ENCODE peak calls at places on chromosomes 3 and 15, in nine cellular contexts. K is epithelial cell of esophagus, I is Peyer's patch, X is transverse colon, Q is heart right ventricle, D is BE2C, U is cardiac muscle cell, T is coronary artery, R is fibroblast of pulmonary artery. Y is an unnamed sample.

GRCh38 chr3:193240436-193240849 is 579 bp upstream of the PLAAT1 start:
- DNase-seq in U (peak), K (no peak), X (no peak), R (no peak), D (peak), T (no peak), Q (peak), I (no peak), Y (no peak)

GRCh38 chr15:69559440-69560215 is 107.0 kb downstream of the RPLP1 start:
- DNase-seq in I (no peak), Q (no peak), T (no peak), R (peak), U (no peak), D (no peak), X (no peak), K (no peak), Y (no peak)

GRCh38 chr3:122533931-122534334 is 19.2 kb upstream of the KPNA1 start:
- DNase-seq in U (no peak), K (peak), R (peak), I (no peak), Q (no peak), D (peak), T (no peak), X (no peak), Y (no peak)

GRCh38 chr3:147407107-147407494 is 758 bp upstream of the ZIC4 start:
- DNase-seq in D (no peak), T (peak), I (no peak), K (no peak), R (no peak), X (no peak), U (no peak), Q (no peak), Y (no peak)

GRCh38 chr15:20340331-20340811 is 201.2 kb downstream of the GOLGA6L6 start:
- DNase-seq in Q (peak), U (peak), R (peak), X (no peak), K (peak), D (peak), I (peak), T (no peak), Y (peak)

GRCh38 chr3:102400142-102400541 is 34.7 kb upstream of the ZPLD1 start:
- DNase-seq in X (no peak), Q (no peak), U (no peak), T (no peak), K (peak), I (no peak), R (no peak), D (no peak), Y (no peak)

GRCh38 chr3:43246956-43247355 is 39.4 kb upstream of the SNRK start:
- DNase-seq in U (no peak), Q (peak), R (peak), D (no peak), X (peak), K (no peak), T (no peak), I (no peak), Y (no peak)

GRCh38 chr3:21435871-21436270 is 315.1 kb downstream of the ZNF385D start:
- DNase-seq in T (no peak), R (peak), D (no peak), Q (peak), X (no peak), K (peak), U (no peak), I (no peak), Y (no peak)

GRCh38 chr15:51736069-51736468 is 1.4 kb downstream of the LYSMD2 start:
- DNase-seq in D (peak), U (no peak), T (no peak), Q (no peak), I (no peak), K (peak), X (no peak), R (no peak), Y (no peak)
- H3K4me3 ChIP-seq in D (peak), U (no peak), T (peak), Q (no peak), I (peak), K (no peak), X (peak), R (peak), Y (peak)

GRCh38 chr3:151008699-151009098 is 36.2 kb upstream of the CLRN1 start:
- DNase-seq in X (no peak), I (no peak), D (peak), K (peak), U (peak), R (peak), Q (no peak), T (no peak), Y (no peak)

GRCh38 chr3:151003024-151003771 is 30.7 kb upstream of the CLRN1 start:
- DNase-seq in D (no peak), U (no peak), Q (no peak), T (no peak), X (no peak), I (no peak), R (peak), K (peak), Y (no peak)

GRCh38 chr3:150998996-150999395 is 26.5 kb upstream of the CLRN1 start:
- DNase-seq in D (no peak), X (no peak), U (no peak), R (no peak), I (no peak), Q (no peak), K (no peak), T (no peak), Y (no peak)

GRCh38 chr3:151002582-151002981 is 30.1 kb upstream of the CLRN1 start:
- DNase-seq in X (no peak), I (no peak), D (no peak), T (no peak), Q (no peak), R (no peak), U (no peak), K (no peak), Y (no peak)

DNA sequence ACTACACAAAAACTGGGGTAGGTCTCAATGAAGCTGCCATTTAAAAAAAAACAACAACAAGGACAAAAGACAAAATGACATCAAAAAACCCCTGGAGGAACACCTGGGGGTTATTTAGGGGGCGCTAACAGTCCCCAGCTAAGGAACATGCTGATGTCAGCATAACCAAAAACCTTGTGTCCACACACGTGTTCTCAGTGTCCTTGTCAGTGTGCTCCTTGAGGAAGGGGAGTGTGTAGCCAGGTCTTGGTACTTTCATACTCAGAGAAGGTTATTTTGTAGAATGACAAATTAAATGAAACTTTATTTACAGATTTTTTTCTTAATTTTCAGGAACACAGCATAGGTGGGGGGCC is 31.2 kb upstream of the CLRN1 start:
- DNase-seq in D (no peak), R (no peak), X (no peak), T (no peak), I (no peak), K (no peak), U (no peak), Q (no peak), Y (no peak)
- H3K4me3 ChIP-seq in D (no peak), R (no peak), X (no peak), T (no peak), I (no peak), K (no peak), U (no peak), Q (no peak), Y (no peak)

GRCh38 chr15:101189341-101189679 is 62.5 kb downstream of the CHSY1 start:
- DNase-seq in X (no peak), T (no peak), K (no peak), R (peak), I (no peak), D (no peak), Q (no peak), U (no peak), Y (no peak)
- H3K4me3 ChIP-seq in X (peak), T (peak), K (peak), R (peak), I (no peak), D (no peak), Q (no peak), U (no peak), Y (no peak)

GRCh38 chr3:129512595-129512994 is 15.8 kb upstream of the RHO start:
- DNase-seq in T (no peak), R (no peak), U (no peak), I (no peak), X (no peak), D (no peak), K (no peak), Q (no peak), Y (no peak)
- H3K4me3 ChIP-seq in T (no peak), R (no peak), U (no peak), I (no peak), X (no peak), D (no peak), K (no peak), Q (no peak), Y (no peak)

DNA sequence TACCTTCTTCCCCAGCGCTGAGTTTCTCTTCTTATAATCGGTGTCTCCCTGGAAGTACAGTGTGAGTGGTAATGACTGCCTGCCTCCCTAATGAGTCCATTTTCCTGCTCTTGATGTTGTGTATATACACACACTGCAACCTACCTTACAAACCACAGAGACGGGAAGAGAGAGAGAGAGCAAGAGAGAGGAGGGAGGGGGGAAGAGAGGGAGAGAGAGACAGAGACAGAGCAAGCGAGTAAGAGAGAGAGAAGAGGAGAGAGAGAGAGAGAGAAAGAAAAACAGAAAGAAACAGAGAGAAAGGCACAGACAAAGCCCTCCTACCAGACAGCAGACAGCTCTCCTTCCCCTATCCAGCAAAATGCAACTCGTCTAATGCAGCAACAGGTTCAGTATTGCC is 46.9 kb downstream of the ZBTB20 start:
- DNase-seq in X (no peak), K (peak), R (peak), U (peak), I (no peak), Q (peak), T (no peak), D (no peak), Y (no peak)
- H3K4me3 ChIP-seq in X (peak), K (peak), R (peak), U (peak), I (peak), Q (peak), T (peak), D (peak), Y (peak)

Y was measured in right lobe of liver.